ENCODE peak calls at places on chromosomes 12 and 14, in seven cellular contexts. W is uterus, E is cardiac fibroblast, I is non-pigmented ciliary epithelial cell, O is A549, K is NCI-H1092 treated with DMSO at 0.1 percent for 48 hours, X is nucleus accumbens. R is an unnamed sample.

GRCh38 chr14:100781952-100782351 is 44.0 kb upstream of the MEG3 start:
- DNase-seq in O (no peak), K (no peak), X (no peak), E (no peak), I (no peak), W (no peak), R (no peak)

GRCh38 chr12:53182836-53183235 is 2.1 kb upstream of the CSAD start:
- DNase-seq in E (no peak), K (no peak), I (no peak), X (no peak), W (no peak), O (no peak), R (no peak)

GRCh38 chr14:34237677-34238076 is 224.4 kb downstream of the SPTSSA start:
- DNase-seq in K (no peak), W (no peak), I (no peak), X (no peak), E (no peak), O (no peak), R (no peak)

GRCh38 chr12:117472983-117473382 is 111.6 kb upstream of the NOS1 start:
- DNase-seq in I (no peak), X (no peak), E (no peak), K (no peak), O (peak; percentile 50), W (no peak), R (peak; percentile 28)

GRCh38 chr12:14239935-14240872 is 125.3 kb upstream of the ATF7IP start:
- DNase-seq in X (no peak), E (no peak), O (no peak), W (no peak), K (no peak), I (no peak), R (no peak)

GRCh38 chr14:93040443-93040842 is 75.3 kb downstream of the ITPK1 start:
- DNase-seq in K (no peak), I (no peak), W (no peak), X (no peak), E (no peak), O (no peak), R (peak; percentile 81)

GRCh38 chr12:41188841-41189394 is 798 bp downstream of the PDZRN4 start:
- DNase-seq in X (no peak), I (no peak), W (no peak), O (no peak), K (no peak), E (no peak), R (no peak)

GRCh38 chr14:75231320-75231719 is 47.3 kb upstream of the FOS start:
- DNase-seq in O (no peak), I (no peak), E (no peak), K (no peak), W (no peak), X (no peak), R (no peak)

GRCh38 chr14:45716506-45716905 is 463.5 kb upstream of the MIS18BP1 start:
- DNase-seq in X (no peak), K (no peak), I (no peak), O (peak; percentile 41), E (no peak), W (no peak), R (no peak)

GRCh38 chr12:49032679-49033447 is 14.3 kb upstream of the PRKAG1 start:
- DNase-seq in O (no peak), I (no peak), E (no peak), K (no peak), W (no peak), X (no peak), R (no peak)

GRCh38 chr12:56163533-56164344 is 5.6 kb downstream of the MYL6 start:
- DNase-seq in W (no peak), E (peak; percentile 16), X (no peak), K (no peak), I (no peak), O (no peak), R (no peak)

GRCh38 chr12:54195736-54196347 is 7.1 kb upstream of the SMUG1 start:
- DNase-seq in K (peak; percentile 39), E (peak; percentile 68), W (no peak), O (no peak), X (no peak), I (peak; percentile 57), R (no peak)

GRCh38 chr12:126879820-126880219 is 1387.2 kb upstream of the TMEM132C start:
- DNase-seq in I (no peak), E (no peak), X (no peak), K (no peak), W (no peak), O (no peak), R (no peak)

GRCh38 chr12:116066381-116067230 is 210.9 kb downstream of the MED13L start:
- DNase-seq in X (no peak), I (no peak), K (no peak), W (no peak), E (peak; percentile 57), O (peak; percentile 72), R (no peak)

GRCh38 chr12:64181504-64182291 is 40.4 kb downstream of the KICS2 start:
- DNase-seq in O (peak; percentile 90), I (peak; percentile 96), E (peak; percentile 92), K (peak; percentile 15), W (peak; percentile 67), X (peak; percentile 26), R (peak; percentile 70)

GRCh38 chr12:120209851-120210250 is 8.9 kb upstream of the RPLP0 start:
- DNase-seq in I (no peak), W (no peak), O (no peak), K (no peak), X (no peak), E (no peak), R (no peak)

R was measured in head of caudate nucleus.